ENCODE peak calls at places on chromosome 7, in eight cellular contexts. One of them, this sample, is unnamed.

GRCh38 chr7:39461263-39461662 is 104.9 kb upstream of the YAE1 start:
- DNase-seq in WTC11: no peak
- DNase-seq in endothelial cell: no peak
- DNase-seq in lower leg skin: no peak
- DNase-seq in IMR-90: no peak
- DNase-seq in left ventricle myocardium inferior: no peak
- DNase-seq in upper lobe of left lung: peak
- DNase-seq in H1: no peak
- DNase-seq in this sample: no peak

GRCh38 chr7:36563706-36564325 is 160.5 kb downstream of the AOAH start:
- DNase-seq in WTC11: no peak
- DNase-seq in endothelial cell: no peak
- DNase-seq in lower leg skin: no peak
- DNase-seq in IMR-90: peak
- DNase-seq in left ventricle myocardium inferior: no peak
- DNase-seq in upper lobe of left lung: no peak
- DNase-seq in H1: no peak
- DNase-seq in this sample: no peak

GRCh38 chr7:47389923-47390630 is 191.8 kb downstream of the TNS3 start:
- DNase-seq in WTC11: no peak
- DNase-seq in endothelial cell: no peak
- DNase-seq in lower leg skin: peak
- DNase-seq in IMR-90: no peak
- DNase-seq in left ventricle myocardium inferior: no peak
- DNase-seq in upper lobe of left lung: no peak
- DNase-seq in H1: no peak
- DNase-seq in this sample: no peak

GRCh38 chr7:30750574-30751256 is 1.2 kb upstream of the INMT start:
- DNase-seq in WTC11: no peak
- DNase-seq in endothelial cell: no peak
- DNase-seq in lower leg skin: no peak
- DNase-seq in IMR-90: peak
- DNase-seq in left ventricle myocardium inferior: peak
- DNase-seq in upper lobe of left lung: peak
- DNase-seq in H1: no peak
- DNase-seq in this sample: peak

GRCh38 chr7:113918946-113919345 is at the start of gene PPP1R3A:
- DNase-seq in WTC11: no peak
- DNase-seq in endothelial cell: no peak
- DNase-seq in lower leg skin: no peak
- DNase-seq in IMR-90: peak
- DNase-seq in left ventricle myocardium inferior: no peak
- DNase-seq in upper lobe of left lung: no peak
- DNase-seq in H1: no peak
- DNase-seq in this sample: no peak

GRCh38 chr7:4606776-4607175 is 75.3 kb upstream of the FOXK1 start:
- DNase-seq in WTC11: no peak
- DNase-seq in endothelial cell: no peak
- DNase-seq in lower leg skin: no peak
- DNase-seq in IMR-90: no peak
- DNase-seq in left ventricle myocardium inferior: no peak
- DNase-seq in upper lobe of left lung: no peak
- DNase-seq in H1: no peak
- DNase-seq in this sample: no peak

GRCh38 chr7:100506356-100506930 is 22.7 kb downstream of the NYAP1 start:
- DNase-seq in WTC11: no peak
- DNase-seq in endothelial cell: no peak
- DNase-seq in lower leg skin: no peak
- DNase-seq in IMR-90: no peak
- DNase-seq in left ventricle myocardium inferior: no peak
- DNase-seq in upper lobe of left lung: no peak
- DNase-seq in H1: no peak
- DNase-seq in this sample: no peak

GRCh38 chr7:106022193-106022821 is 59.2 kb downstream of the CDHR3 start:
- DNase-seq in WTC11: no peak
- DNase-seq in endothelial cell: no peak
- DNase-seq in lower leg skin: no peak
- DNase-seq in IMR-90: no peak
- DNase-seq in left ventricle myocardium inferior: no peak
- DNase-seq in upper lobe of left lung: peak
- DNase-seq in H1: no peak
- DNase-seq in this sample: no peak

GRCh38 chr7:13904689-13905088 is 84.8 kb downstream of the ETV1 start:
- DNase-seq in WTC11: no peak
- DNase-seq in endothelial cell: no peak
- DNase-seq in lower leg skin: no peak
- DNase-seq in IMR-90: peak
- DNase-seq in left ventricle myocardium inferior: no peak
- DNase-seq in upper lobe of left lung: no peak
- DNase-seq in H1: no peak
- DNase-seq in this sample: no peak

GRCh38 chr7:105875505-105875904 is 894 bp downstream of the ATXN7L1 start:
- DNase-seq in WTC11: no peak
- DNase-seq in endothelial cell: no peak
- DNase-seq in lower leg skin: no peak
- DNase-seq in IMR-90: no peak
- DNase-seq in left ventricle myocardium inferior: no peak
- DNase-seq in upper lobe of left lung: no peak
- DNase-seq in H1: no peak
- DNase-seq in this sample: no peak

GRCh38 chr7:139914306-139914747 is 85.3 kb downstream of the TBXAS1 start:
- DNase-seq in WTC11: no peak
- DNase-seq in endothelial cell: no peak
- DNase-seq in lower leg skin: no peak
- DNase-seq in IMR-90: peak
- DNase-seq in left ventricle myocardium inferior: no peak
- DNase-seq in upper lobe of left lung: no peak
- DNase-seq in H1: no peak
- DNase-seq in this sample: no peak

GRCh38 chr7:4612939-4613841 is 68.9 kb upstream of the FOXK1 start:
- DNase-seq in WTC11: peak
- DNase-seq in endothelial cell: no peak
- DNase-seq in lower leg skin: no peak
- DNase-seq in IMR-90: peak
- DNase-seq in left ventricle myocardium inferior: no peak
- DNase-seq in upper lobe of left lung: peak
- DNase-seq in H1: no peak
- DNase-seq in this sample: peak

GRCh38 chr7:138865843-138866242 is 67.8 kb upstream of the ATP6V0A4 start:
- DNase-seq in WTC11: peak
- DNase-seq in endothelial cell: no peak
- DNase-seq in lower leg skin: no peak
- DNase-seq in IMR-90: no peak
- DNase-seq in left ventricle myocardium inferior: no peak
- DNase-seq in upper lobe of left lung: no peak
- DNase-seq in H1: no peak
- DNase-seq in this sample: no peak
- TF ChIP-seq CTCF in WTC11: peak
- TF ChIP-seq CTCF in endothelial cell: peak
- TF ChIP-seq CTCF in lower leg skin: no peak
- TF ChIP-seq CTCF in IMR-90: peak
- TF ChIP-seq CTCF in left ventricle myocardium inferior: no peak
- TF ChIP-seq CTCF in upper lobe of left lung: no peak
- TF ChIP-seq CTCF in H1: peak
- TF ChIP-seq CTCF in this sample: no peak

GRCh38 chr7:149420006-149420405 is 40.9 kb downstream of the ZNF777 start:
- DNase-seq in WTC11: no peak
- DNase-seq in endothelial cell: no peak
- DNase-seq in lower leg skin: no peak
- DNase-seq in IMR-90: no peak
- DNase-seq in left ventricle myocardium inferior: no peak
- DNase-seq in upper lobe of left lung: no peak
- DNase-seq in H1: no peak
- DNase-seq in this sample: no peak

GRCh38 chr7:149423441-149423970 is 37.4 kb downstream of the ZNF777 start:
- DNase-seq in WTC11: no peak
- DNase-seq in endothelial cell: no peak
- DNase-seq in lower leg skin: no peak
- DNase-seq in IMR-90: no peak
- DNase-seq in left ventricle myocardium inferior: no peak
- DNase-seq in upper lobe of left lung: peak
- DNase-seq in H1: no peak
- DNase-seq in this sample: no peak

GRCh38 chr7:149427096-149427680 is 33.7 kb downstream of the ZNF777 start:
- DNase-seq in WTC11: no peak
- DNase-seq in endothelial cell: no peak
- DNase-seq in lower leg skin: no peak
- DNase-seq in IMR-90: no peak
- DNase-seq in left ventricle myocardium inferior: no peak
- DNase-seq in upper lobe of left lung: no peak
- DNase-seq in H1: no peak
- DNase-seq in this sample: no peak

GRCh38 chr7:149422914-149423285 is 38.0 kb downstream of the ZNF777 start:
- DNase-seq in WTC11: peak
- DNase-seq in endothelial cell: peak
- DNase-seq in lower leg skin: no peak
- DNase-seq in IMR-90: no peak
- DNase-seq in left ventricle myocardium inferior: peak
- DNase-seq in upper lobe of left lung: peak
- DNase-seq in H1: no peak
- DNase-seq in this sample: no peak

DNA sequence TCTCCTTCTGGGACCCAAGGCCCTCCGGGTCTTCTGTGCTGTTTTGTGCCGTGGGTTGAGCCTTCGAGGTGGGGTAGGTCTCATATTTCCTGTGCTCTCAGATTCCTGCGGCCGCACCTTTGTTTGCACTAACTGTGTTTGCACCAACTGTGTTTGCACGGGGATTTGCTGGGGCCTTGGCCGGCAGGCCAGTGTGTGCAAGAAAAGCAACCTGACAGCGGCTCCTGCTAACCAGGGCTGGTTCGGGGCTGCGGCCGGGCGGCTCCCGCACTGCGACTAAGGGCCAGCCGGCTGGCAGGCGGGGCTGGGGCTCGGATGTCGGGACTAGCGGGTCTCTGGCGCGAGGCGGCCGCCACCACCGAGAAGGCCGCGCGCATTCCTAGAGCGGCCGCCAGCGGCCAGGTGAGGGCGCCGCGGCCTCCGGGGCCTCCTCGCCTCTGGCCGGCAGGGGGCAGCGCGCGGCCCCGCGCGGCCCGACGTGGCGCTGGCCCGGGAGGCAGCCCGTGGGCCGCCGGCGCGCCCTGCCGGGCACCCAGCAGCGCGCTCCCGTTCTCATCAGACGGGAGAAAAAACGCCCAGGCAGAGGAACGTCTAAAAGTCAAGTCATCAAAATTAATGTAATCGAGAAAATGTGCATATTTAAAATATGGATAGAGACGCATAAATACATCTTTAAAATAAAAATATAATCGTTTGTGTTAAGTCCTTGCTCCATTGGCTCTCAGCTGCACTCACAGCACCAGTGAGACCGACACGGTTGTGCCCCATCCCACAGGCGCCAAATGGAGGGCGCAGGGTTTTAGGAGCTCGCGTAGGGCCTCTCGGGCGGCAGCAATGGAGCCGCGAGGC is 38.6 kb downstream of the ZNF777 start:
- DNase-seq in WTC11: peak
- DNase-seq in endothelial cell: peak
- DNase-seq in lower leg skin: no peak
- DNase-seq in IMR-90: peak
- DNase-seq in left ventricle myocardium inferior: peak
- DNase-seq in upper lobe of left lung: peak
- DNase-seq in H1: no peak
- DNase-seq in this sample: no peak
- TF ChIP-seq CTCF in WTC11: peak
- TF ChIP-seq CTCF in endothelial cell: peak
- TF ChIP-seq CTCF in lower leg skin: no peak
- TF ChIP-seq CTCF in IMR-90: peak
- TF ChIP-seq CTCF in left ventricle myocardium inferior: peak
- TF ChIP-seq CTCF in upper lobe of left lung: peak
- TF ChIP-seq CTCF in H1: peak
- TF ChIP-seq CTCF in this sample: peak

GRCh38 chr7:94223375-94224084 is 171.2 kb upstream of the COL1A2 start:
- DNase-seq in WTC11: peak
- DNase-seq in endothelial cell: peak
- DNase-seq in lower leg skin: no peak
- DNase-seq in IMR-90: peak
- DNase-seq in left ventricle myocardium inferior: no peak
- DNase-seq in upper lobe of left lung: no peak
- DNase-seq in H1: peak
- DNase-seq in this sample: no peak
- TF ChIP-seq CTCF in WTC11: no peak
- TF ChIP-seq CTCF in endothelial cell: no peak
- TF ChIP-seq CTCF in lower leg skin: no peak
- TF ChIP-seq CTCF in IMR-90: peak
- TF ChIP-seq CTCF in left ventricle myocardium inferior: peak
- TF ChIP-seq CTCF in upper lobe of left lung: no peak
- TF ChIP-seq CTCF in H1: peak
- TF ChIP-seq CTCF in this sample: peak

DNA sequence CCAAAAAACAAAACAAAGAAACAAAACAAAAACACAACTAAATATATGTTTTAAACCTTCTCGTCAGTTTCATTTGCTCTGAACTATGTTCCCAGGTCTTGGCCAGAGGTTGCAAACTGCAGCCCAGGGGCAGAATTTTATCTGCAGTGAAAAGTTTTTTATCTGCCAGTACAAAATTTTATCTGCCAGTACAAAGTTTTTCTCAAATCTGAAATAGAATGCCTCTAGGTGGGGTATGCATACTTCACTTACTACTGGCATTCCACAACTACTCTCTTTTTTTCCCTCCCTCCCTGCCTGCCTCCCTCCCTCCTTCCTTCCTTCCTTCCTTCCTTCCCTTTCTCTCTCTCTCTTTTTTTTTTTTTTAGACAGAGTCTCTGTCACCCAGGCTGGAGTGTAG is 9.4 kb upstream of the CLDN3 start:
- DNase-seq in WTC11: no peak
- DNase-seq in endothelial cell: no peak
- DNase-seq in lower leg skin: peak
- DNase-seq in IMR-90: no peak
- DNase-seq in left ventricle myocardium inferior: no peak
- DNase-seq in upper lobe of left lung: no peak
- DNase-seq in H1: no peak
- DNase-seq in this sample: no peak
- TF ChIP-seq CTCF in WTC11: no peak
- TF ChIP-seq CTCF in endothelial cell: no peak
- TF ChIP-seq CTCF in lower leg skin: no peak
- TF ChIP-seq CTCF in IMR-90: no peak
- TF ChIP-seq CTCF in left ventricle myocardium inferior: no peak
- TF ChIP-seq CTCF in upper lobe of left lung: no peak
- TF ChIP-seq CTCF in H1: no peak
- TF ChIP-seq CTCF in this sample: no peak